ENCODE peak calls at places on chromosomes 13 and 19, in six cellular contexts. E, N, L, C, F and K are unnamed samples.

GRCh38 chr13:44810067-44810840 is 179.0 kb downstream of the NUFIP1 start:
- DNase-seq in C (no peak), N (peak; percentile 63), F (no peak), L (no peak), E (no peak), K (peak; percentile 61)

GRCh38 chr13:36919833-36920611 is at the start of gene SMAD9:
- DNase-seq in E (no peak), F (peak; percentile 73), C (peak; percentile 67), N (peak; percentile 94), L (no peak), K (peak; percentile 92)

GRCh38 chr13:50685491-50685890 is 158.0 kb downstream of the DLEU7 start:
- DNase-seq in C (no peak), N (peak; percentile 81), E (no peak), F (no peak), L (no peak), K (peak; percentile 43)

GRCh38 chr19:6048808-6049405 is 61.4 kb downstream of the RFX2 start:
- DNase-seq in F (peak; percentile 77), L (no peak), E (peak; percentile 69), N (peak; percentile 75), C (peak; percentile 65), K (peak; percentile 83)

GRCh38 chr19:1516395-1516753 is 3.6 kb upstream of the ADAMTSL5 start:
- DNase-seq in F (peak; percentile 56), N (no peak), E (no peak), C (no peak), L (no peak), K (no peak)

GRCh38 chr13:64672751-64673150 is 2557.4 kb downstream of the PCDH9 start:
- DNase-seq in L (no peak), F (no peak), C (peak; percentile 7), N (no peak), E (no peak), K (no peak)

GRCh38 chr19:33071887-33072286 is 7.2 kb upstream of the RHPN2 start:
- DNase-seq in C (no peak), F (no peak), E (no peak), L (no peak), N (no peak), K (no peak)

GRCh38 chr19:50398675-50399367 is 14.7 kb downstream of the POLD1 start:
- DNase-seq in L (no peak), C (no peak), F (no peak), N (no peak), E (no peak), K (no peak)

GRCh38 chr13:37144661-37145060 is 39.2 kb upstream of the CSNK1A1L start:
- DNase-seq in L (no peak), E (no peak), C (peak; percentile 66), N (no peak), F (no peak), K (no peak)

DNA sequence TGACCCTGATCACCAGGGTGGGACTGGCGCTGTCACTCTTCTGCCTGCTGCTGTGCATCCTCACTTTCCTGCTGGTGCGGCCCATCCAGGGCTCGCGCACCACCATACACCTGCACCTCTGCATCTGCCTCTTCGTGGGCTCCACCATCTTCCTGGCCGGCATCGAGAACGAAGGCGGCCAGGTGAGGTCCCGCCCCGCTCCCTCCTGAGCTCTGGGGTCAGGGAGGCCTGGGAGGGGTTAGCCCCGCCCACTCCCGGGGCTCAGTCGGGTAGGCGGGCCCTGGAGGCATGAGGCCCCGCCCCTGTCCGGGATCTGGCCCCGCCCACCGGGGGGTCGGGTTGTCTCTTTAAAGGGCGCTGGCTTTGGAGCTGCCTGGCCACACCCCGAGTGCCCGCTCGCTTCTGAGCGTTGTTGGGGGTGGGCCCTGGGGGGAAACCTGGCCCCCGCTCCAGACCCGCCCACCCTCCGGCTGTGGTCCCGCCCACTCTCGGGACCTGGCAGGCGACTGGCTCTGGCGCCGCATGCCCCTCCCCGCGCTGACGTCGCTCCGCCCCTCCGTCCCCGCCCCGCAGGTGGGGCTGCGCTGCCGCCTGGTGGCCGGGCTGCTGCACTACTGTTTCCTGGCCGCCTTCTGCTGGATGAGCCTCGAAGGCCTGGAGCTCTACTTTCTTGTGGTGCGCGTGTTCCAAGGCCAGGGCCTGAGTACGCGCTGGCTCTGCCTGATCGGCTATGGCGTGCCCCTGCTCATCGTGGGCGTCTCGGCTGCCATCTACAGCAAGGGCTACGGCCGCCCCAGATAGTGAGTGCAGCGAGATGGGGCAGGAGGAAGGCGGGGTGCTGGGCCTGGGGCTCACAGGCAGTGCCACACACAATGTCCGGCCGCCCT is 13.1 kb downstream of the DDX39A start:
- DNase-seq in L (peak; percentile 91), E (peak; percentile 90), C (peak; percentile 73), N (peak; percentile 83), F (peak; percentile 94), K (peak; percentile 97)
- H3K27ac ChIP-seq in L (peak overlapping the region; percentile 59), E (peak overlapping the region; percentile 56), C (no peak overlapping the region), N (peak overlapping the region; percentile 8), F (no peak overlapping the region), K (peak overlapping the region; percentile 57)

GRCh38 chr19:19098084-19098702 is 34.4 kb downstream of the SLC25A42 start:
- DNase-seq in C (no peak), F (no peak), E (no peak), N (no peak), L (no peak), K (no peak)
- H3K27ac ChIP-seq in C (no peak overlapping the region), F (no peak overlapping the region), E (no peak overlapping the region), N (peak overlapping the region; percentile 97), L (no peak overlapping the region), K (no peak overlapping the region)

DNA sequence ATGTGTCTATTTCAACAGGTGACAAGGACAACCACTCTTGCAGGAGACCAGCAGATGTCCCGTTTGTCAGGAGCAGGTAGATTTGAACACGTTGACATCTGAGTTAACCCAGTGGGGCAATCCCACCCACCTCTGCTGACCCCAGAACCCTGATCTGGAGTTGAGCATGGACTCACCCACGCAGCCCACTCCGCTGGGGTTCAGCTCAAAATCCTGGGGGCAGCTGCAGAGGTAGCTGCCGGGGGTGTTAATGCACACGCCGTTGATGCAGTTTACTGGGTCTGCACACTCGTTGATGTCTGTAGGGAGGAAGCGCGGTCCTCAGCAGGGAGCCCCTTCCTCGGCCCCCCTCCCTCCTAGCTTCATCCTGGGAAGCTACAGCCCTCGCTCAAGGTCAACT is 39.9 kb downstream of the FBN3 start:
- DNase-seq in L (no peak), E (no peak), F (no peak), C (no peak), N (no peak), K (no peak)
- H3K27ac ChIP-seq in L (no peak overlapping the region), E (no peak overlapping the region), F (no peak overlapping the region), C (no peak overlapping the region), N (no peak overlapping the region), K (no peak overlapping the region)

GRCh38 chr19:13436352-13436751 is 69.9 kb downstream of the CACNA1A start:
- DNase-seq in F (no peak), N (no peak), L (no peak), E (no peak), C (no peak), K (no peak)

GRCh38 chr19:13437919-13438618 is 68.2 kb downstream of the CACNA1A start:
- DNase-seq in F (no peak), N (no peak), L (no peak), E (no peak), C (no peak), K (no peak)

GRCh38 chr19:13441810-13442512 is 64.3 kb downstream of the CACNA1A start:
- DNase-seq in F (peak; percentile 40), C (peak; percentile 51), L (no peak), N (peak; percentile 5), E (peak; percentile 33), K (peak; percentile 67)
- H3K27ac ChIP-seq in F (no peak overlapping the region), C (no peak overlapping the region), L (no peak overlapping the region), N (no peak overlapping the region), E (no peak overlapping the region), K (no peak overlapping the region)

DNA sequence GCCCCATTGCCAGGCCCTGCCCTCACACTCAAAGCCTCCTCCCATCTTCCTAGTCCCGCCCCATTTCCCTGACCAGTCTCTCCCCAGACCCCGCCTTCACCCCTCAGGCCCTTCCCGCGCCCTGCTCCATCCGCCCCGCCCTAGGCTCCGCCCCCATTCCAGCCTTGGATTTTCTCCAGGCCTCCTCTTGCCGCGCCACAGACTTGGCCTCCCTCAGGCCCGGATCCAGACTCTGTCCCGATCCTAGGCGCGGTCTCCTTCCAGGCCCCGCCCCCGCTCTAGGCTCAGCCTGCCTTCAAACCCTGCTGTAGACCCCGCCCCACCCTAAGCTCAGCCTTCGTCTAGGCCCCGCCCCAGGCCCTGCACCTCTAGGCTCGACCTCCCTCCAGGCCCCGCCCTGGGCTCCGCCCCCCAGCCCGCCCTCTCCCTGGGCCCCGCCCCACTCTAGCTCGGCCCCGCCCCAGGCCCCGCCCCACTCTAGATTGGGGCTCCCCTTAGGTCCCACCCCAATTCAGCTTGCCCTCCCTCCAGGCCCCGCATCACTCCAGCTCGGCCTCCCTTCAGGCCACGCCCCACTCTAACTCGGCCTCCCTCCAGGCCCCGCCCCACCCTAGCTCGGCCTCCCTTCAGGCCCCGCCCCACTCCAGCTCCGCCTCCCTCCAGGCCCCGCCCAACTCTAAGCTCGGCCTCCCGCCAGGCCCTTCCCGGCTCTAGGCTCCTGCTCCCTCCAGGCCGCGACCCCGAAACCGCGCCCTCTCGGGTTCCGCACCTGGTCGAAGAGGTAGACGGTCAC is 18.5 kb downstream of the LMTK3 start:
- DNase-seq in E (peak; percentile 78), F (peak; percentile 98), C (peak; percentile 94), L (peak; percentile 98), N (peak; percentile 96), K (peak; percentile 96)
- H3K27ac ChIP-seq in E (no peak overlapping the region), F (peak overlapping the region; percentile 41), C (peak overlapping the region; percentile 89), L (peak overlapping the region; percentile 24), N (peak overlapping the region; percentile 68), K (no peak overlapping the region)

GRCh38 chr19:58513213-58513693 is 1.5 kb upstream of the SLC27A5 start:
- DNase-seq in E (no peak), C (no peak), N (no peak), L (no peak), F (no peak), K (no peak)
- H3K27ac ChIP-seq in E (peak overlapping the region; percentile 56), C (no peak overlapping the region), N (peak overlapping the region; percentile 84), L (no peak overlapping the region), F (no peak overlapping the region), K (peak overlapping the region; percentile 63)

DNA sequence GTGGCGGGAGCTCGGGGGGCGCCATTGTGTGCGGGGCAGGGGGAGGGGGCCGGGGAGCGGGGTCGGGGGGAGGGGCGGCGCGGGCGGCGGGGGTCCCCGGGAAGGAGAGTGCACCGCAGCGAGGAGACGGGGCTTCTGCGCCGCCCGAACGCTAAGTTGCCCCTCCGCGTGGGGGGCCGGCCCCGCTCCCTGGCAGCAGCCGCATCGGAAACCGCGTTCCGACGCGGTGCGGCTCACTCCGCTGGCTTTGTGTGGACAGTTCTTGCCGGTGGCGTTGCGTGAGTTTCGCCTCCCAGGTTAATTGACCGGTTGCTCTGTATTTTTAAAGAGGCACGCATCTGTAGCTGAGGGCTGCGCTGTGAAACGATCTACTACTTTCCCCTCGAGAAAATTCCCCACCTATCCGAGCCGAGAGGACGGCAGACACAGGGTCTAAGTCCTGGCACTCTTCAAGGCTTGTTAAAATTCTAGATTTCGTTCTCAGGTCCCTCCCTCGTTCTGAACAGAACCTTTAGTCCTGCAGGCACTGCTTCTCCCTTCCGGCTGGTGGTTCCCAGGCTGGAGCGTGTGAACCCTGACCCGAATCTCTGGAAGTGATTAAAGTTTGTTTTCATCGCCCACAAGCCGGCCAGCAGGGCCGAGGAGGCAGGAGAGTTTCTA is 861 bp downstream of the ARHGEF7 start:
- DNase-seq in N (no peak), F (no peak), C (peak; percentile 87), E (no peak), L (no peak), K (peak; percentile 48)
- H3K27ac ChIP-seq in N (peak overlapping the region; percentile 66), F (no peak overlapping the region), C (peak overlapping the region; percentile 27), E (no peak overlapping the region), L (peak overlapping the region; percentile 96), K (no peak overlapping the region)

DNA sequence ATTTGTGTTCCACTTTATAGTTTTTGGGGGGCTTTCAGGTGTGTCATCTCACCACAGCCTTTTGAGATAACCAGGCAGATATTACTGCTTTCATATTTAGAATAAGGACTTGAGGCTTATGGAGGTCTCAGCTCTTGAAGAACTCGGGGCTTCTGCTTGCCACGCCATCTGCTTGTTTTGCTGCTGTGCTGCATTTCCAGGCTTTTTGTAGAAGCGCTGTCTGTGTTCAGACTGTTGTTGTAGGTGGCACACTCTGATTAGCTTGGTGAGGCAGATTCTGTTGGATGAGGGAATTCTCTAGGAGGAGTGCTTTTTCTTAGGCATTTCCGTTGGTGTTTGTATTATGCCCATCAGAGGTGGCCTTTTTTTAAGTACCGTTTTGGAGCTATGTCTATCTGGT is 57.2 kb downstream of the WASF3 start:
- DNase-seq in N (no peak), E (no peak), C (no peak), L (no peak), F (no peak), K (no peak)
- H3K27ac ChIP-seq in N (no peak overlapping the region), E (no peak overlapping the region), C (no peak overlapping the region), L (no peak overlapping the region), F (no peak overlapping the region), K (no peak overlapping the region)